ENCODE peak calls at places on chromosomes 6 and 20, in eight cellular contexts. One of them, this sample, is unnamed.

GRCh38 chr6:38943964-38944363 is 104.6 kb upstream of the GLP1R start:
- DNase-seq in stomach: no peak
- DNase-seq in SK-N-MC: no peak
- DNase-seq in pancreas: no peak
- DNase-seq in astrocyte: no peak
- DNase-seq in tibial artery: no peak
- DNase-seq in PC-3: peak; percentile 27
- DNase-seq in upper lobe of right lung: no peak
- DNase-seq in this sample: no peak

GRCh38 chr6:127878115-127878514 is 22.7 kb downstream of the THEMIS start:
- DNase-seq in stomach: no peak
- DNase-seq in SK-N-MC: no peak
- DNase-seq in pancreas: no peak
- DNase-seq in astrocyte: no peak
- DNase-seq in tibial artery: no peak
- DNase-seq in PC-3: no peak
- DNase-seq in upper lobe of right lung: no peak
- DNase-seq in this sample: no peak

GRCh38 chr20:53177687-53178086 is 205.5 kb downstream of the TSHZ2 start:
- DNase-seq in stomach: no peak
- DNase-seq in SK-N-MC: no peak
- DNase-seq in pancreas: no peak
- DNase-seq in astrocyte: no peak
- DNase-seq in tibial artery: no peak
- DNase-seq in PC-3: no peak
- DNase-seq in upper lobe of right lung: no peak
- DNase-seq in this sample: no peak

GRCh38 chr6:168537485-168537884 is 96.5 kb downstream of the SMOC2 start:
- DNase-seq in stomach: no peak
- DNase-seq in SK-N-MC: no peak
- DNase-seq in pancreas: no peak
- DNase-seq in astrocyte: no peak
- DNase-seq in tibial artery: no peak
- DNase-seq in PC-3: no peak
- DNase-seq in upper lobe of right lung: no peak
- DNase-seq in this sample: no peak

GRCh38 chr20:56690531-56691175 is 61.5 kb downstream of the TFAP2C start:
- DNase-seq in stomach: no peak
- DNase-seq in SK-N-MC: no peak
- DNase-seq in pancreas: no peak
- DNase-seq in astrocyte: no peak
- DNase-seq in tibial artery: no peak
- DNase-seq in PC-3: peak; percentile 53
- DNase-seq in upper lobe of right lung: no peak
- DNase-seq in this sample: no peak

GRCh38 chr6:43523282-43523681 is 6.4 kb downstream of the POLR1C start:
- DNase-seq in stomach: no peak
- DNase-seq in SK-N-MC: no peak
- DNase-seq in pancreas: no peak
- DNase-seq in astrocyte: no peak
- DNase-seq in tibial artery: no peak
- DNase-seq in PC-3: no peak
- DNase-seq in upper lobe of right lung: no peak
- DNase-seq in this sample: no peak

GRCh38 chr6:149942461-149942829 is 631 bp downstream of the ULBP2 start:
- DNase-seq in stomach: no peak
- DNase-seq in SK-N-MC: no peak
- DNase-seq in pancreas: no peak
- DNase-seq in astrocyte: no peak
- DNase-seq in tibial artery: no peak
- DNase-seq in PC-3: no peak
- DNase-seq in upper lobe of right lung: no peak
- DNase-seq in this sample: no peak

GRCh38 chr6:78583079-78583478 is 284.3 kb upstream of the IRAK1BP1 start:
- DNase-seq in stomach: no peak
- DNase-seq in SK-N-MC: no peak
- DNase-seq in pancreas: no peak
- DNase-seq in astrocyte: no peak
- DNase-seq in tibial artery: no peak
- DNase-seq in PC-3: no peak
- DNase-seq in upper lobe of right lung: no peak
- DNase-seq in this sample: no peak

GRCh38 chr6:100780648-100781047 is 100.5 kb downstream of the ASCC3 start:
- DNase-seq in stomach: no peak
- DNase-seq in SK-N-MC: no peak
- DNase-seq in pancreas: no peak
- DNase-seq in astrocyte: no peak
- DNase-seq in tibial artery: no peak
- DNase-seq in PC-3: peak; percentile 66
- DNase-seq in upper lobe of right lung: no peak
- DNase-seq in this sample: no peak

GRCh38 chr6:2498224-2498623 is 252.5 kb downstream of the MYLK4 start:
- DNase-seq in stomach: no peak
- DNase-seq in SK-N-MC: no peak
- DNase-seq in pancreas: no peak
- DNase-seq in astrocyte: peak; percentile 45
- DNase-seq in tibial artery: no peak
- DNase-seq in PC-3: peak; percentile 65
- DNase-seq in upper lobe of right lung: no peak
- DNase-seq in this sample: no peak

GRCh38 chr20:24812356-24812755 is 136.7 kb upstream of the CST7 start:
- DNase-seq in stomach: no peak
- DNase-seq in SK-N-MC: no peak
- DNase-seq in pancreas: no peak
- DNase-seq in astrocyte: no peak
- DNase-seq in tibial artery: no peak
- DNase-seq in PC-3: no peak
- DNase-seq in upper lobe of right lung: no peak
- DNase-seq in this sample: no peak

GRCh38 chr6:25366785-25367657 is 87.8 kb downstream of the CARMIL1 start:
- DNase-seq in stomach: no peak
- DNase-seq in SK-N-MC: no peak
- DNase-seq in pancreas: no peak
- DNase-seq in astrocyte: no peak
- DNase-seq in tibial artery: no peak
- DNase-seq in PC-3: peak; percentile 64
- DNase-seq in upper lobe of right lung: no peak
- DNase-seq in this sample: peak; percentile 55

GRCh38 chr20:52598306-52598705 is 373.9 kb upstream of the TSHZ2 start:
- DNase-seq in stomach: no peak
- DNase-seq in SK-N-MC: no peak
- DNase-seq in pancreas: no peak
- DNase-seq in astrocyte: no peak
- DNase-seq in tibial artery: no peak
- DNase-seq in PC-3: no peak
- DNase-seq in upper lobe of right lung: no peak
- DNase-seq in this sample: no peak

GRCh38 chr6:93282521-93283031 is 136.8 kb downstream of the EPHA7 start:
- DNase-seq in stomach: no peak
- DNase-seq in SK-N-MC: no peak
- DNase-seq in pancreas: no peak
- DNase-seq in astrocyte: no peak
- DNase-seq in tibial artery: no peak
- DNase-seq in PC-3: no peak
- DNase-seq in upper lobe of right lung: peak; percentile 51
- DNase-seq in this sample: no peak

GRCh38 chr6:70124882-70125535 is 177.9 kb downstream of the COL9A1 start:
- DNase-seq in stomach: no peak
- DNase-seq in SK-N-MC: no peak
- DNase-seq in pancreas: no peak
- DNase-seq in astrocyte: no peak
- DNase-seq in tibial artery: no peak
- DNase-seq in PC-3: peak; percentile 50
- DNase-seq in upper lobe of right lung: no peak
- DNase-seq in this sample: no peak

GRCh38 chr6:169935861-169936260 is 184.4 kb downstream of the ERMARD start:
- DNase-seq in stomach: no peak
- DNase-seq in SK-N-MC: no peak
- DNase-seq in pancreas: no peak
- DNase-seq in astrocyte: no peak
- DNase-seq in tibial artery: no peak
- DNase-seq in PC-3: no peak
- DNase-seq in upper lobe of right lung: no peak
- DNase-seq in this sample: no peak

DNA sequence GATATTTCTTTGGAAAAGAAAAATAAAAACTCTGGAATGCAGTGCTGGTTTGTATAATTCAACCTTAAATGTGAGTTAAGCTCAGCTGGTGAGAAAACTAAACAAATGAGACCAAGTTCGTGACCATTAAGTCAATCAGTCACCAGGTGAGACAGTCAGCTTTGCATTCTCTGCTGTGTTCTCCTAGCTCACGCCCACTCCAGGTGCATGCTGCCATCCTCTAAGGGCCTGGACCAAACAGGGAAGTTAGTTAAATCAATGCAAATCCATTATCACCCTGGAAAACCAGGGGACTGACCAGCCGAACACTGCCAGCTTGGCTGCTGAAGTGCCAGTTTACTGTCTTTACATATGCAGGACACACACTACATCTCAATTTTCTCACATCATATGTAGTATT is 7.2 kb downstream of the TPBG start:
- DNase-seq in stomach: no peak
- DNase-seq in SK-N-MC: no peak
- DNase-seq in pancreas: no peak
- DNase-seq in astrocyte: no peak
- DNase-seq in tibial artery: no peak
- DNase-seq in PC-3: no peak
- DNase-seq in upper lobe of right lung: no peak
- DNase-seq in this sample: no peak
- H3K27ac ChIP-seq in stomach: no peak overlapping the region
- H3K27ac ChIP-seq in SK-N-MC: peak overlapping the region; percentile 5
- H3K27ac ChIP-seq in pancreas: no peak overlapping the region
- H3K27ac ChIP-seq in astrocyte: no peak overlapping the region
- H3K27ac ChIP-seq in tibial artery: no peak overlapping the region
- H3K27ac ChIP-seq in PC-3: no peak overlapping the region
- H3K27ac ChIP-seq in upper lobe of right lung: no peak overlapping the region
- H3K27ac ChIP-seq in this sample: no peak overlapping the region

GRCh38 chr20:33626190-33626589 is 35.9 kb upstream of the C20orf144 start:
- DNase-seq in stomach: no peak
- DNase-seq in SK-N-MC: no peak
- DNase-seq in pancreas: no peak
- DNase-seq in astrocyte: no peak
- DNase-seq in tibial artery: no peak
- DNase-seq in PC-3: no peak
- DNase-seq in upper lobe of right lung: no peak
- DNase-seq in this sample: no peak

GRCh38 chr20:33627577-33628216 is 34.4 kb upstream of the C20orf144 start:
- DNase-seq in stomach: no peak
- DNase-seq in SK-N-MC: no peak
- DNase-seq in pancreas: no peak
- DNase-seq in astrocyte: no peak
- DNase-seq in tibial artery: no peak
- DNase-seq in PC-3: no peak
- DNase-seq in upper lobe of right lung: no peak
- DNase-seq in this sample: no peak

GRCh38 chr20:33630507-33630906 is 31.6 kb upstream of the C20orf144 start:
- DNase-seq in stomach: no peak
- DNase-seq in SK-N-MC: no peak
- DNase-seq in pancreas: no peak
- DNase-seq in astrocyte: peak; percentile 17
- DNase-seq in tibial artery: no peak
- DNase-seq in PC-3: no peak
- DNase-seq in upper lobe of right lung: no peak
- DNase-seq in this sample: no peak

GRCh38 chr20:33629979-33630378 is 32.1 kb upstream of the C20orf144 start:
- DNase-seq in stomach: no peak
- DNase-seq in SK-N-MC: no peak
- DNase-seq in pancreas: no peak
- DNase-seq in astrocyte: no peak
- DNase-seq in tibial artery: no peak
- DNase-seq in PC-3: no peak
- DNase-seq in upper lobe of right lung: no peak
- DNase-seq in this sample: no peak

DNA sequence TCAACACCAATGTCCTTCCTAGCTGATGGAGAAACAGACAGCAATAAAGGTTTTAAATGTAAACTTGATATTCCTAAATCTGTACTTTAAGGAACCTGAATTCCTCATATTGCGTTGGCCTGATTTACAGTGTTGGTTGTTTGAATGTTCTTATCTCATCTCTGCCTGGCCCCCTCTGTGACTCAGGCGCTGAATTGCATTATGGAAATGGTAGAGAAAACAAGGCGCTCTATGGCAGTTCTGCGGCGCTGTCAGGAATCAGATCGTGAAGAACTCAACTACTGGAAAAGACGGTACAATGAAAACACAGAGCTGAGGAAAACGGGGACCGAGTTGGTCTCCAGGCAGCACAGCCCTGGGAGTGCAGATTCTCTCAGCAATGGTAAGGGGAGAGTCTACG is 32.6 kb upstream of the C20orf144 start:
- DNase-seq in stomach: no peak
- DNase-seq in SK-N-MC: no peak
- DNase-seq in pancreas: no peak
- DNase-seq in astrocyte: no peak
- DNase-seq in tibial artery: no peak
- DNase-seq in PC-3: no peak
- DNase-seq in upper lobe of right lung: no peak
- DNase-seq in this sample: no peak
- H3K36me3 ChIP-seq in stomach: peaks cover 98% of the 10 kb centered on the region
- H3K36me3 ChIP-seq in SK-N-MC: peaks cover 48% of the 10 kb centered on the region
- H3K36me3 ChIP-seq in pancreas: no peaks in the 10 kb centered on the region
- H3K36me3 ChIP-seq in astrocyte: peaks cover 5% of the 10 kb centered on the region
- H3K36me3 ChIP-seq in tibial artery: peaks cover 83% of the 10 kb centered on the region
- H3K36me3 ChIP-seq in PC-3: peaks cover 2% of the 10 kb centered on the region
- H3K36me3 ChIP-seq in upper lobe of right lung: peaks cover 62% of the 10 kb centered on the region
- H3K36me3 ChIP-seq in this sample: peaks cover 30% of the 10 kb centered on the region

DNA sequence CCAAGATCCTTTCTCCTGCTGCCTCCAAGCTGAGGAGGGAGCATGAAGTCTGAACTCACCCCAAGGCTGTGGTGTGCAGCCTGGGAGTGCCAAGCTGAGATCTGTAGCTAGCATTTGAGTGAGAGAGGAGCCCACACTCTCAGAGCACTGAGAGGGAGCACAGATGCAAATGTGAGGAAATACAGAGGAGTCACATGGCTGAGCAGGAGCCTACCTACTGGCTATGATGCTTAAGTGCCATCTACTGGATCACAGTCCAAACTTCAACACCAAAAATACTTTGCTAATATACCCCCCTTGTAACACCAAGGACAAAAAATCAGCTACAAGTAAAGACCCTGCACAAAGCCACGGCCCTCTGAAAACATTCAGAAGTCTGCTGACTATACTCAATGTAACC is 94.4 kb upstream of the IMPG1 start:
- DNase-seq in stomach: no peak
- DNase-seq in SK-N-MC: no peak
- DNase-seq in pancreas: no peak
- DNase-seq in astrocyte: no peak
- DNase-seq in tibial artery: no peak
- DNase-seq in PC-3: peak; percentile 28
- DNase-seq in upper lobe of right lung: no peak
- DNase-seq in this sample: no peak
- H3K9me3 ChIP-seq in stomach: peaks cover 18% of the 10 kb centered on the region
- H3K9me3 ChIP-seq in SK-N-MC: no peaks in the 10 kb centered on the region
- H3K9me3 ChIP-seq in pancreas: peaks cover 3% of the 10 kb centered on the region
- H3K9me3 ChIP-seq in astrocyte: peaks cover 12% of the 10 kb centered on the region
- H3K9me3 ChIP-seq in tibial artery: no peaks in the 10 kb centered on the region
- H3K9me3 ChIP-seq in PC-3: no peaks in the 10 kb centered on the region
- H3K9me3 ChIP-seq in upper lobe of right lung: no peaks in the 10 kb centered on the region
- H3K9me3 ChIP-seq in this sample: no peaks in the 10 kb centered on the region

DNA sequence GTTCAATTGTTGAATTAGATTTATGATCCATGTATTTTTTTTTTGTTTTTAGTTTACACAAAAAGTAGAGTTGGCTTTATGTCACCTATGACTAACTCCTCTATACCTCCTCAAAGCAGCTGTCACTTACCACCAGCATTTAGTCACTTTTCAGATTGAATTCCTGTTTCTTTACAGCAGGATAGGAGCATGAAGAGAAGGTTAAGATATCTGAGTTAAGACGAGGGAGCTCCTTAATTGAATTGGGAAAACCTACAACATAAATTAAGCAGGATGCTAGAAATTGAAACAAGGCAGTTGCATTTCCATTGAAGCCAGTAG is 237.2 kb downstream of the FARS2 start:
- DNase-seq in stomach: no peak
- DNase-seq in SK-N-MC: no peak
- DNase-seq in pancreas: no peak
- DNase-seq in astrocyte: no peak
- DNase-seq in tibial artery: no peak
- DNase-seq in PC-3: no peak
- DNase-seq in upper lobe of right lung: no peak
- DNase-seq in this sample: no peak
- H3K27ac ChIP-seq in stomach: no peak overlapping the region
- H3K27ac ChIP-seq in SK-N-MC: peak overlapping the region; percentile 82
- H3K27ac ChIP-seq in pancreas: no peak overlapping the region
- H3K27ac ChIP-seq in astrocyte: peak overlapping the region; percentile 90
- H3K27ac ChIP-seq in tibial artery: no peak overlapping the region
- H3K27ac ChIP-seq in PC-3: peak overlapping the region; percentile 83
- H3K27ac ChIP-seq in upper lobe of right lung: no peak overlapping the region
- H3K27ac ChIP-seq in this sample: no peak overlapping the region